ENCODE peak calls at places on chromosomes 13 and 19, in five cellular contexts. One of them, this sample, is unnamed.
A peak's percentile ranks its signal among the peaks of the same experiment; 100 is the strongest.

GRCh38 chr13:76638882-76639281 is 247.3 kb downstream of the KCTD12 start:
- DNase-seq in neural progenitor cell: no peak
- DNase-seq in small intestine: no peak
- DNase-seq in tibial nerve: no peak
- DNase-seq in effector memory CD4-positive, alpha-beta T cell: no peak
- DNase-seq in this sample: no peak

GRCh38 chr13:108213946-108214345 is 1.4 kb downstream of the LIG4 start:
- DNase-seq in neural progenitor cell: peak; percentile 13
- DNase-seq in small intestine: no peak
- DNase-seq in tibial nerve: no peak
- DNase-seq in effector memory CD4-positive, alpha-beta T cell: no peak
- DNase-seq in this sample: no peak

GRCh38 chr19:48926909-48927308 is 6.6 kb upstream of the DHDH start:
- DNase-seq in neural progenitor cell: no peak
- DNase-seq in small intestine: peak; percentile 32
- DNase-seq in tibial nerve: no peak
- DNase-seq in effector memory CD4-positive, alpha-beta T cell: no peak
- DNase-seq in this sample: no peak

GRCh38 chr13:97935071-97935470 is 18.4 kb upstream of the IPO5 start:
- DNase-seq in neural progenitor cell: no peak
- DNase-seq in small intestine: no peak
- DNase-seq in tibial nerve: no peak
- DNase-seq in effector memory CD4-positive, alpha-beta T cell: no peak
- DNase-seq in this sample: no peak

GRCh38 chr19:47272448-47273312 is 2.0 kb upstream of the INAFM1 start:
- DNase-seq in neural progenitor cell: peak; percentile 63
- DNase-seq in small intestine: peak; percentile 13
- DNase-seq in tibial nerve: peak; percentile 32
- DNase-seq in effector memory CD4-positive, alpha-beta T cell: no peak
- DNase-seq in this sample: peak; percentile 62

GRCh38 chr19:17069249-17069648 is 6.0 kb downstream of the HAUS8 start:
- DNase-seq in neural progenitor cell: no peak
- DNase-seq in small intestine: no peak
- DNase-seq in tibial nerve: no peak
- DNase-seq in effector memory CD4-positive, alpha-beta T cell: no peak
- DNase-seq in this sample: no peak

GRCh38 chr13:31528176-31528575 is 211.2 kb upstream of the RXFP2 start:
- DNase-seq in neural progenitor cell: no peak
- DNase-seq in small intestine: no peak
- DNase-seq in tibial nerve: no peak
- DNase-seq in effector memory CD4-positive, alpha-beta T cell: no peak
- DNase-seq in this sample: no peak

GRCh38 chr19:33473644-33474305 is 47.8 kb downstream of the PEPD start:
- DNase-seq in neural progenitor cell: no peak
- DNase-seq in small intestine: no peak
- DNase-seq in tibial nerve: no peak
- DNase-seq in effector memory CD4-positive, alpha-beta T cell: no peak
- DNase-seq in this sample: no peak

GRCh38 chr13:114249062-114249461 is 14.4 kb downstream of the CDC16 start:
- DNase-seq in neural progenitor cell: no peak
- DNase-seq in small intestine: no peak
- DNase-seq in tibial nerve: no peak
- DNase-seq in effector memory CD4-positive, alpha-beta T cell: no peak
- DNase-seq in this sample: no peak

GRCh38 chr13:67395577-67395976 is 165.4 kb upstream of the PCDH9 start:
- DNase-seq in neural progenitor cell: no peak
- DNase-seq in small intestine: no peak
- DNase-seq in tibial nerve: no peak
- DNase-seq in effector memory CD4-positive, alpha-beta T cell: no peak
- DNase-seq in this sample: no peak

GRCh38 chr19:47486900-47487299 is 2.9 kb upstream of the KPTN start:
- DNase-seq in neural progenitor cell: no peak
- DNase-seq in small intestine: no peak
- DNase-seq in tibial nerve: no peak
- DNase-seq in effector memory CD4-positive, alpha-beta T cell: no peak
- DNase-seq in this sample: peak; percentile 13

GRCh38 chr19:10797078-10797477 is 38.9 kb downstream of the TMED1 start:
- DNase-seq in neural progenitor cell: no peak
- DNase-seq in small intestine: no peak
- DNase-seq in tibial nerve: no peak
- DNase-seq in effector memory CD4-positive, alpha-beta T cell: peak; percentile 50
- DNase-seq in this sample: no peak

GRCh38 chr19:5128251-5128931 is 159.5 kb downstream of the KDM4B start:
- DNase-seq in neural progenitor cell: peak; percentile 59
- DNase-seq in small intestine: no peak
- DNase-seq in tibial nerve: peak; percentile 39
- DNase-seq in effector memory CD4-positive, alpha-beta T cell: no peak
- DNase-seq in this sample: peak; percentile 75

GRCh38 chr19:1240925-1241324 is 626 bp upstream of the ATP5F1D start:
- DNase-seq in neural progenitor cell: no peak
- DNase-seq in small intestine: no peak
- DNase-seq in tibial nerve: no peak
- DNase-seq in effector memory CD4-positive, alpha-beta T cell: no peak
- DNase-seq in this sample: no peak
- H3K4me3 ChIP-seq in neural progenitor cell: no peak overlapping the region
- H3K4me3 ChIP-seq in small intestine: peak overlapping the region; percentile 29
- H3K4me3 ChIP-seq in tibial nerve: no peak overlapping the region
- H3K4me3 ChIP-seq in effector memory CD4-positive, alpha-beta T cell: peak overlapping the region; percentile 44
- H3K4me3 ChIP-seq in this sample: peak overlapping the region; percentile 99

DNA sequence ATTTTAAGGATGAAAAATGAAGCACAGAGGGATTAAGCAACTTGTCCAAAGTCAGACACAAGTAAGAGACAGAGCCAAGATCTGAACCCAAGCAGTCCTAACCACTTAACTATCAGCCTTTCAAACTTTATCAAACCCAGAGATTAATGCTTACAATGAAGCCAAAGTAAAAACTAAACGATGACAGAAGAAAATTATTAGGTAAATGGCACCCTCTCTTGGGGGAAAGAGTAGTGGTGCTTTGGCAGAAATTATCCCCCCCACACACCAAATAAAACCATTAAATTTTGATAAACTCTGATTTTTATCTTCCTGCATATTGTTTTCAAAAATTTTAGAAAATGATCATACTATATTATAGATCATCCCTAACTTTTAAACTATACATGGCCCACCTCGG is 329.2 kb downstream of the SLC7A1 start:
- DNase-seq in neural progenitor cell: no peak
- DNase-seq in small intestine: no peak
- DNase-seq in tibial nerve: no peak
- DNase-seq in effector memory CD4-positive, alpha-beta T cell: no peak
- DNase-seq in this sample: no peak
- H3K4me1 ChIP-seq in neural progenitor cell: no peaks in the 10 kb centered on the region
- H3K4me1 ChIP-seq in small intestine: no peaks in the 10 kb centered on the region
- H3K4me1 ChIP-seq in tibial nerve: no peaks in the 10 kb centered on the region
- H3K4me1 ChIP-seq in effector memory CD4-positive, alpha-beta T cell: no peaks in the 10 kb centered on the region
- H3K4me1 ChIP-seq in this sample: no peaks in the 10 kb centered on the region

DNA sequence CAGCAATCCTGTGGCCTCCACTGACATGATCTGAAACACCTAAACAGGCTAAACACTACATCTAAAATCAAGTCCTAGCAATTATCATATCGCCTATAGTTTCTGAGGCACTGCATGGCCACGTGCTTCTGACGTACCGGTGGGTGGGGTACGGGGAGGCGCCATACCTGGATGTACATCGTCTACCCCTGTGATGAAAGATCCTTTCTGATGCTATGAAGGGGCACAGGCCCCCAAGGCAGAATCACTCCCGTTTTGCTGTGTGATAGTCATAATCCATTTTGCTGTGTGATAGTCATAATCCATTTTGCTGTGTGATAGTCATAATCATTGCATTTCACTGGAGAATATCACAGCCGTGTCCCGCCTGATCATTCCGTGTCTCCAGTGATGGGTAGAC is 118.7 kb upstream of the SOX1 start:
- DNase-seq in neural progenitor cell: no peak
- DNase-seq in small intestine: no peak
- DNase-seq in tibial nerve: no peak
- DNase-seq in effector memory CD4-positive, alpha-beta T cell: no peak
- DNase-seq in this sample: no peak
- H3K4me3 ChIP-seq in neural progenitor cell: no peak overlapping the region
- H3K4me3 ChIP-seq in small intestine: no peak overlapping the region
- H3K4me3 ChIP-seq in tibial nerve: no peak overlapping the region
- H3K4me3 ChIP-seq in effector memory CD4-positive, alpha-beta T cell: no peak overlapping the region
- H3K4me3 ChIP-seq in this sample: no peak overlapping the region

GRCh38 chr19:1362385-1363257 is 21.1 kb upstream of the NDUFS7 start:
- DNase-seq in neural progenitor cell: no peak
- DNase-seq in small intestine: no peak
- DNase-seq in tibial nerve: no peak
- DNase-seq in effector memory CD4-positive, alpha-beta T cell: no peak
- DNase-seq in this sample: no peak

GRCh38 chr19:1361601-1362384 is 21.9 kb upstream of the NDUFS7 start:
- DNase-seq in neural progenitor cell: peak; percentile 63
- DNase-seq in small intestine: no peak
- DNase-seq in tibial nerve: no peak
- DNase-seq in effector memory CD4-positive, alpha-beta T cell: no peak
- DNase-seq in this sample: no peak

GRCh38 chr19:1363599-1363998 is 20.1 kb upstream of the NDUFS7 start:
- DNase-seq in neural progenitor cell: no peak
- DNase-seq in small intestine: peak; percentile 32
- DNase-seq in tibial nerve: no peak
- DNase-seq in effector memory CD4-positive, alpha-beta T cell: no peak
- DNase-seq in this sample: no peak

GRCh38 chr19:1360126-1360817 is 23.4 kb upstream of the NDUFS7 start:
- DNase-seq in neural progenitor cell: no peak
- DNase-seq in small intestine: no peak
- DNase-seq in tibial nerve: no peak
- DNase-seq in effector memory CD4-positive, alpha-beta T cell: no peak
- DNase-seq in this sample: no peak

DNA sequence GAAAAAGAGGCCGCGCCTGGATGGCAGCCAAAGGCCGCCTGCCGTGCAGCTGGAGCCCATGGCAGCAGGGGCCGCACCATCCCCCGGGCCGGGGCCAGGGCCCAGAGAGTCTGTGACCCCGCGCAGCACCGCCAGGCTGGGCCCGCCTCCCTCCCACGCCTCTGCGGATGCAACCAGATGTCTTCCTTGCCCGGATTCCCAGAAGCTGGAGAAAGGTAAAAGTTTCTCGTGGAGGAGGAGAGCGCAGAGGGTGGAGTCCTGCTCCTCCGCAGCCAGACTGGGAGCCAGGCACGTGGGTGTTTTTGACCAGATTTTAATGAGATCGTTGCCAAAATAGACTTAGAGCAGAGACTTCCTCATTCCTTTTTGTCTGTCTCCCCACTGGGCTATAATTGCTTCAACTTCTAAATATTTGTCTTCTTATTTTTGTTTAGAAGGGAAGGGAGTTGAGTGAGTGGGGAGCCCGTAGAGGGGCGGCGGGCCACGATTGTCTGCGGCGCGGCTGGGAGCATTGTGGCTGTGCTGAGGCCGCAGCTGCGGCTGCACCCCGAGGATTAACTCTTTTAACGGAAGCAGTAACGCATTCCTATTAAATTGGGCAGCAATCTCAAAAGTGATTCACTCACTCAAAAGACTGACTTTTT is 22.8 kb upstream of the NDUFS7 start:
- DNase-seq in neural progenitor cell: peak; percentile 75
- DNase-seq in small intestine: no peak
- DNase-seq in tibial nerve: peak; percentile 55
- DNase-seq in effector memory CD4-positive, alpha-beta T cell: no peak
- DNase-seq in this sample: peak; percentile 86
- H3K4me1 ChIP-seq in neural progenitor cell: peaks cover 76% of the 10 kb centered on the region
- H3K4me1 ChIP-seq in small intestine: no peaks in the 10 kb centered on the region
- H3K4me1 ChIP-seq in tibial nerve: no peaks in the 10 kb centered on the region
- H3K4me1 ChIP-seq in effector memory CD4-positive, alpha-beta T cell: peaks cover 7% of the 10 kb centered on the region
- H3K4me1 ChIP-seq in this sample: peaks cover 3% of the 10 kb centered on the region

DNA sequence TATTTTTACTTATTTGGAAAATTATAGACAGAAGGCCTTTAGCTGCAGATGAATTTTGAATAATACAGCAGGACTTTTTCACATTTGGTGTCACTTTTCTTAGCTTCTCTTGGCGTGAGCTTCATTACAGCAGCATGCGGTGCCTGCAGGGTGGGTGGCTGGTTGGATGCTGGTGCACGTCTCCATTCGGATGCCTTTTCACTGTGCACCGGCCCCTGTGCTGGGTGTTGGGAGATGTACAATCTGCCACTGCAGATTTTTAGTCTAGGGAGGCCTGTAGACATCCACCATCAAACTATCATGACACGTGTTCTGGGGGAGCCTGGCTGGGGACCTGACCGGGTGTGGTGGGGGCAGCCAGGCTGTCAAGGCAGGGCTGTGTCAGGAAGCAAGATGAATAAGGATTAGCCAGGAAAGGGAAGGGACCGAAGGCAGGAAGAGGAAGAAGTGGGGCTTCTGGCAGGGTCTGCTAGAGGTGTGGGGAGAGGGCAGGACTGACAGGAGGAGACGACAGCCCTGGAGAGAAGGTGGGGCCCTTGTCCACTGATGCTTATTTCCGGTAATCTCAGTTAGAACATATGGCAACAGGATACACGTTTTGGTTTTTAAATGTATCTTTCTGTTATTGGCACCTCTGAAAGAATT is 88.8 kb downstream of the ARHGEF7 start:
- DNase-seq in neural progenitor cell: no peak
- DNase-seq in small intestine: no peak
- DNase-seq in tibial nerve: no peak
- DNase-seq in effector memory CD4-positive, alpha-beta T cell: no peak
- DNase-seq in this sample: no peak
- H3K4me3 ChIP-seq in neural progenitor cell: no peak overlapping the region
- H3K4me3 ChIP-seq in small intestine: no peak overlapping the region
- H3K4me3 ChIP-seq in tibial nerve: no peak overlapping the region
- H3K4me3 ChIP-seq in effector memory CD4-positive, alpha-beta T cell: no peak overlapping the region
- H3K4me3 ChIP-seq in this sample: peak overlapping the region; percentile 54

GRCh38 chr19:1272423-1273262 is 2.7 kb upstream of the FAM174C start:
- DNase-seq in neural progenitor cell: no peak
- DNase-seq in small intestine: no peak
- DNase-seq in tibial nerve: no peak
- DNase-seq in effector memory CD4-positive, alpha-beta T cell: no peak
- DNase-seq in this sample: no peak
- H3K4me1 ChIP-seq in neural progenitor cell: peaks cover 53% of the 10 kb centered on the region
- H3K4me1 ChIP-seq in small intestine: peaks cover 9% of the 10 kb centered on the region
- H3K4me1 ChIP-seq in tibial nerve: peaks cover 8% of the 10 kb centered on the region
- H3K4me1 ChIP-seq in effector memory CD4-positive, alpha-beta T cell: peaks cover 71% of the 10 kb centered on the region
- H3K4me1 ChIP-seq in this sample: peaks cover 74% of the 10 kb centered on the region

GRCh38 chr19:279231-279630 is 12.0 kb downstream of the PLPP2 start:
- DNase-seq in neural progenitor cell: no peak
- DNase-seq in small intestine: no peak
- DNase-seq in tibial nerve: no peak
- DNase-seq in effector memory CD4-positive, alpha-beta T cell: no peak
- DNase-seq in this sample: no peak

GRCh38 chr19:279656-280055 is 11.5 kb downstream of the PLPP2 start:
- DNase-seq in neural progenitor cell: no peak
- DNase-seq in small intestine: no peak
- DNase-seq in tibial nerve: no peak
- DNase-seq in effector memory CD4-positive, alpha-beta T cell: no peak
- DNase-seq in this sample: no peak

GRCh38 chr19:275958-276646 is 15.1 kb downstream of the PLPP2 start:
- DNase-seq in neural progenitor cell: no peak
- DNase-seq in small intestine: no peak
- DNase-seq in tibial nerve: no peak
- DNase-seq in effector memory CD4-positive, alpha-beta T cell: no peak
- DNase-seq in this sample: no peak

GRCh38 chr19:277131-277530 is 14.1 kb downstream of the PLPP2 start:
- DNase-seq in neural progenitor cell: no peak
- DNase-seq in small intestine: no peak
- DNase-seq in tibial nerve: no peak
- DNase-seq in effector memory CD4-positive, alpha-beta T cell: no peak
- DNase-seq in this sample: no peak

GRCh38 chr19:277581-278165 is 13.5 kb downstream of the PLPP2 start:
- DNase-seq in neural progenitor cell: peak; percentile 89
- DNase-seq in small intestine: no peak
- DNase-seq in tibial nerve: no peak
- DNase-seq in effector memory CD4-positive, alpha-beta T cell: no peak
- DNase-seq in this sample: no peak
- H3K4me3 ChIP-seq in neural progenitor cell: no peak overlapping the region
- H3K4me3 ChIP-seq in small intestine: no peak overlapping the region
- H3K4me3 ChIP-seq in tibial nerve: no peak overlapping the region
- H3K4me3 ChIP-seq in effector memory CD4-positive, alpha-beta T cell: no peak overlapping the region
- H3K4me3 ChIP-seq in this sample: no peak overlapping the region